ENCODE peak calls at places on chromosomes 6 and 20, in seven cellular contexts. D is DMS79 treated with DMSO at 0.1 percent for 48 hours; E is EH; R is GM04504; K is neural crest cell; S is activated naive CD4-positive, alpha-beta T cell treated with anti-CD3 and anti-CD28 coated beads for 36 hours; C is NCI-H446 treated with DMSO at 0.1 percent for 48 hours. J is an unnamed sample.

GRCh38 chr6:122997541-122998150 is 1.6 kb downstream of the CLVS2 start:
- DNase-seq in D (no peak), E (no peak), R (no peak), K (no peak), S (no peak), C (peak; percentile 12), J (no peak)

GRCh38 chr6:81553246-81553645 is 199.2 kb downstream of the TENT5A start:
- DNase-seq in D (no peak), E (peak; percentile 40), R (no peak), K (no peak), S (no peak), C (no peak), J (no peak)

GRCh38 chr6:147911686-147912085 is 403.2 kb downstream of the SAMD5 start:
- DNase-seq in D (no peak), E (no peak), R (no peak), K (no peak), S (no peak), C (no peak), J (no peak)

GRCh38 chr6:12034349-12034748 is 22.2 kb downstream of the HIVEP1 start:
- DNase-seq in D (no peak), E (no peak), R (no peak), K (no peak), S (no peak), C (no peak), J (no peak)

GRCh38 chr6:63565058-63565726 is 7.1 kb upstream of the LOC128125822 start:
- DNase-seq in D (no peak), E (no peak), R (no peak), K (no peak), S (no peak), C (no peak), J (no peak)

GRCh38 chr6:99353126-99353525 is 3.7 kb upstream of the FAXC start:
- DNase-seq in D (no peak), E (peak; percentile 26), R (no peak), K (no peak), S (no peak), C (no peak), J (peak; percentile 40)

GRCh38 chr6:43608310-43608763 is 20.7 kb downstream of the GTPBP2 start:
- DNase-seq in D (peak; percentile 75), E (peak; percentile 79), R (peak; percentile 49), K (peak; percentile 76), S (peak; percentile 75), C (peak; percentile 66), J (peak; percentile 89)

GRCh38 chr6:108518714-108519576 is 41.8 kb upstream of the FOXO3 start:
- DNase-seq in D (no peak), E (peak; percentile 32), R (no peak), K (no peak), S (peak; percentile 20), C (no peak), J (peak; percentile 28)

GRCh38 chr20:1377984-1378742 is 14.7 kb downstream of the FKBP1A start:
- DNase-seq in D (no peak), E (peak; percentile 67), R (no peak), K (no peak), S (peak; percentile 48), C (no peak), J (peak; percentile 76)

GRCh38 chr6:68958327-68958726 is 323.2 kb downstream of the ADGRB3 start:
- DNase-seq in D (no peak), E (no peak), R (no peak), K (no peak), S (no peak), C (peak; percentile 10), J (no peak)

GRCh38 chr20:37615507-37616425 is 78.1 kb upstream of the CTNNBL1 start:
- DNase-seq in D (peak; percentile 31), E (no peak), R (peak; percentile 4), K (peak; percentile 37), S (peak; percentile 81), C (peak; percentile 3), J (peak; percentile 42)

GRCh38 chr6:144346719-144347446 is 61.7 kb downstream of the UTRN start:
- DNase-seq in D (no peak), E (peak; percentile 89), R (peak; percentile 54), K (no peak), S (peak; percentile 57), C (no peak), J (peak; percentile 79)

GRCh38 chr6:20186981-20187380 is 25.3 kb downstream of the MBOAT1 start:
- DNase-seq in D (no peak), E (peak; percentile 95), R (peak; percentile 48), K (no peak), S (no peak), C (no peak), J (peak; percentile 52)

GRCh38 chr20:38260025-38260377 is 534 bp downstream of the KIAA1755 start:
- DNase-seq in D (peak; percentile 29), E (peak; percentile 62), R (no peak), K (no peak), S (no peak), C (no peak), J (no peak)

J was measured in astrocyte of the hippocampus.